ENCODE peak calls at places on chromosomes 6 and 20, in four cellular contexts. S is GM06990, T is body of pancreas, Q is left ventricle myocardium inferior. W is an unnamed sample.

GRCh38 chr6:138691595-138692057 is 81.9 kb upstream of the CCDC28A start:
- DNase-seq in S (no peak), T (peak), Q (no peak), W (no peak)

GRCh38 chr20:19783966-19784401 is 25.9 kb downstream of the RIN2 start:
- DNase-seq in S (no peak), T (no peak), Q (peak), W (no peak)

GRCh38 chr6:37284781-37285180 is 26.8 kb upstream of the TMEM217 start:
- DNase-seq in S (no peak), T (no peak), Q (no peak), W (no peak)

GRCh38 chr6:10658910-10659696 is 35.3 kb downstream of the C6orf52 start:
- DNase-seq in S (peak), T (no peak), Q (no peak), W (no peak)

GRCh38 chr6:43202451-43202850 is 20.5 kb downstream of the CUL9 start:
- DNase-seq in S (no peak), T (no peak), Q (no peak), W (no peak)

GRCh38 chr6:2529217-2529719 is 221.5 kb downstream of the MYLK4 start:
- DNase-seq in S (no peak), T (no peak), Q (no peak), W (no peak)

GRCh38 chr20:44896583-44896982 is 11.1 kb downstream of the YWHAB start:
- DNase-seq in S (no peak), T (no peak), Q (no peak), W (no peak)

GRCh38 chr6:50815436-50816114 is 3.1 kb upstream of the TFAP2B start:
- DNase-seq in S (no peak), T (no peak), Q (no peak), W (no peak)

GRCh38 chr6:170290306-170291128 is at the start of gene DLL1:
- DNase-seq in S (peak), T (no peak), Q (peak), W (peak)

GRCh38 chr6:166750125-166750793 is 123.2 kb upstream of the RPS6KA2 start:
- DNase-seq in S (no peak), T (no peak), Q (no peak), W (no peak)

GRCh38 chr20:16761305-16761829 is 13.2 kb downstream of the OTOR start:
- DNase-seq in S (no peak), T (peak), Q (no peak), W (peak)

GRCh38 chr6:72218125-72218524 is 331.8 kb downstream of the RIMS1 start:
- DNase-seq in S (no peak), T (peak), Q (no peak), W (peak)

GRCh38 chr6:141562181-141562800 is 570.4 kb upstream of the GJE1 start:
- DNase-seq in S (no peak), T (no peak), Q (peak), W (peak)

GRCh38 chr6:52049252-52050050 is 38.0 kb downstream of the PKHD1 start:
- DNase-seq in S (no peak), T (no peak), Q (no peak), W (peak)

GRCh38 chr20:44464514-44464913 is 11.2 kb upstream of the TTPAL start:
- DNase-seq in S (no peak), T (no peak), Q (no peak), W (no peak)

GRCh38 chr6:122692175-122692598 is 82.0 kb downstream of the PKIB start:
- DNase-seq in S (no peak), T (no peak), Q (no peak), W (no peak)

GRCh38 chr20:25739615-25740320 is 43.1 kb upstream of the ZNF337 start:
- DNase-seq in S (no peak), T (no peak), Q (no peak), W (no peak)

GRCh38 chr6:49406241-49406970 is 56.6 kb downstream of the MMUT start:
- DNase-seq in S (no peak), T (no peak), Q (no peak), W (no peak)

GRCh38 chr20:24993337-24994185 is 1.0 kb upstream of the APMAP start:
- DNase-seq in S (no peak), T (no peak), Q (no peak), W (no peak)

GRCh38 chr6:149162924-149163323 is 154.6 kb upstream of the TAB2 start:
- DNase-seq in S (no peak), T (no peak), Q (no peak), W (no peak)

GRCh38 chr20:58712823-58713731 is 20.5 kb downstream of the NPEPL1 start:
- DNase-seq in S (no peak), T (no peak), Q (peak), W (no peak)

GRCh38 chr6:137874204-137875001 is 7.3 kb downstream of the TNFAIP3 start:
- DNase-seq in S (no peak), T (no peak), Q (no peak), W (no peak)

GRCh38 chr6:57207141-57207540 is 15.0 kb downstream of the RAB23 start:
- DNase-seq in S (no peak), T (no peak), Q (no peak), W (no peak)

GRCh38 chr6:13248053-13248452 is 80.3 kb downstream of the TBC1D7 start:
- DNase-seq in S (no peak), T (no peak), Q (no peak), W (peak)

DNA sequence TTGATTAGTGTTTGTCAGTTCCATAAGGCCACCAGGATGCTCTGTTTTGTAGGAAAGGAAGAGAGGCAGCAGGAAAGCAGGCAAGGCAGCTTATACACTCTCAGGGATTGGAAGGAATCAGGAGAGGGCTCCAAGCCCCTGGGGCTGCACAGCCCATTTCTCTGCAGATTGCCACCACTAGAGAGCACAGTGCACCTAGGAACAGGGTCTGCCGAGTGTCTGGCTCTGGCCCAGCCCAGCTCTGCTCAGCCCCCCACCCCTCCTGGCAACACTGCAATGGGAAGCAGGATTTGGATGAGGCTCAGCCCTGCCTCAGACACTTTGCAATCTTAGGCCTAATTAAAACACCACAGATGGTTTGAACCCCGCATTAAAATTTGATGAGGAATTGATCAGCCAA is 252.6 kb downstream of the DHX35 start:
- DNase-seq in S (no peak), T (no peak), Q (no peak), W (no peak)
- TF ChIP-seq CTCF in S (no peak), T (no peak), Q (no peak), W (no peak)

DNA sequence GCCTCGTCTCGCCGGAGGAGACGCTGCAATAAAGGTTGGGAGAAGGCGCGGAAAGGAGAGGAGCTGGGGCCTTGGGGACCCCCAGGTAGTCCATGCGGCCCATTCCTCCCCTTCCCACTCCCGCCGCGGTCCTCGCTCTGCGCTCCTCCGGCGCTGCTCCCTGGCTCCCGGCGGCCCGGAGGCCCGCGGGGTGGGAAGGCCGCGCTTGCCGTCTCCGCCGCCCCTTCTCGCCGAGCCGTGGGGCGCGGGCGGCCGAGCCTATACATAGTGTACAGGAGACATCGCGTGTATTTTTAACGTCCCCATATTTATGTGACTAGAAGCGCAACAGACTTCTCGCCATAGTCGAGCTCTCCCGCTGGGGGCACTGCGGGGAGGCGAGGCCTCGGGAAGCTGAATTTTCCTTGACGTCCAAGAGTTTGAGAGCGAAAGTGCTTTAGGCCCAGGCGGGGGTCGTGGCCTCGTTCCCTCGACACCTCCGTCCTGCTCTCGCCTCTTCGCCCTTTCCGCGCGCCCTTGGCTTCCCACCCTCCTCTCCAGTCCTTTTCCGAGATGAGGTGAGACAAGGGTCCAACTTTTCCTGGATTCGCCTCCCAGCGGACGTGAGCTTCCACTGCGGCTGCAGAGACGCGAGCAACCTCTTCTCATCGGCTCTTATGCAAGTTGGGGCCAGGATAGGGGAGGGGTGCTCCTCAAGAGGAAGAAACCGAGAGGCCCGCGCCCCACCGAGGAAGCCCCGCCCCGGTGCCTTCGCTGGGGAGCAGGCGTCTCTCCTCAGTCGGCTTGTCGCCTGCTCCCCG is 29.0 kb downstream of the SLC12A5 start:
- DNase-seq in S (no peak), T (peak), Q (peak), W (peak)
- TF ChIP-seq CTCF in S (no peak), T (no peak), Q (peak), W (peak)

GRCh38 chr20:53319200-53319599 is 274.4 kb downstream of the ZNF217 start:
- DNase-seq in S (no peak), T (no peak), Q (no peak), W (no peak)

GRCh38 chr20:53322651-53323050 is 271.0 kb downstream of the ZNF217 start:
- DNase-seq in S (no peak), T (no peak), Q (no peak), W (no peak)

GRCh38 chr20:53316221-53316937 is 277.3 kb downstream of the ZNF217 start:
- DNase-seq in S (no peak), T (no peak), Q (no peak), W (no peak)

GRCh38 chr20:53319716-53320115 is 273.9 kb downstream of the ZNF217 start:
- DNase-seq in S (no peak), T (no peak), Q (no peak), W (no peak)

DNA sequence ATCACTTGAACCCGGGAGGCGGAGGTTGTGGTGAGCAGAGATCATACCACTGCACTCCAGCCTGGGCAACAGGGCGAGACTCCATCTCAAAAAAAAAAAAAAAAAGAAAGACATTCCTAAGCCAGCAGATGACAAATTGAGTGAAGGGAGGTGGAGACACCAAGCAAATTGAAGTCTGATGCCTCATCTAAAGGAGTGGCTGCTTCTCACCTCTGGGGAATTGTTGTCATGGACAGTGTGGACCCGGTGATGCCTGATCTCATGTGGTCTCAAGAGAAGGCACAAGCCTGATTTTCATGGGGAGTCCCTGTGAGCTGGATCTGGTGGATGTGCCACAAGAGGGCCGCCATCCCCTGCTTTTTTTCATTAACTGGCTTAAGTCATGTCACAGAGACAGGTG is 272.0 kb downstream of the ZNF217 start:
- DNase-seq in S (no peak), T (no peak), Q (no peak), W (no peak)
- TF ChIP-seq CTCF in S (no peak), T (no peak), Q (no peak), W (no peak)

GRCh38 chr6:291148-291696 is 1.1 kb upstream of the DUSP22 start:
- DNase-seq in S (no peak), T (peak), Q (no peak), W (no peak)

GRCh38 chr6:292506-293184 is 358 bp downstream of the DUSP22 start:
- DNase-seq in S (peak), T (peak), Q (peak), W (peak)

GRCh38 chr6:290111-290932 is 2.0 kb upstream of the DUSP22 start:
- DNase-seq in S (no peak), T (no peak), Q (no peak), W (no peak)

GRCh38 chr6:293185-294174 is 1.2 kb downstream of the DUSP22 start:
- DNase-seq in S (peak), T (peak), Q (no peak), W (no peak)

GRCh38 chr6:291697-292505 is at the start of gene DUSP22:
- DNase-seq in S (peak), T (peak), Q (peak), W (peak)
- TF ChIP-seq CTCF in S (no peak), T (no peak), Q (no peak), W (no peak)